ENCODE peak calls at places on chromosome 9, in six cellular contexts. N, M, D, W, V and C are unnamed samples.
A peak's percentile ranks its signal among the peaks of the same experiment; 100 is the strongest.

GRCh38 chr9:4260661-4261060 is 39.2 kb downstream of the GLIS3 start:
- DNase-seq in N (no peak), M (no peak), D (no peak), W (no peak), V (no peak), C (no peak)

GRCh38 chr9:125561497-125562148 is 145.4 kb downstream of the MAPKAP1 start:
- DNase-seq in N (no peak), M (no peak), D (no peak), W (no peak), V (peak; percentile 44), C (no peak)

GRCh38 chr9:69572611-69573010 is 99.6 kb downstream of the APBA1 start:
- DNase-seq in N (no peak), M (no peak), D (no peak), W (no peak), V (no peak), C (no peak)

GRCh38 chr9:124559871-124560270 is 52.7 kb upstream of the NR5A1 start:
- DNase-seq in N (no peak), M (no peak), D (no peak), W (no peak), V (no peak), C (no peak)

GRCh38 chr9:133463234-133463863 is 3.6 kb downstream of the CACFD1 start:
- DNase-seq in N (peak; percentile 49), M (no peak), D (no peak), W (peak; percentile 70), V (no peak), C (peak; percentile 61)

GRCh38 chr9:133888779-133889491 is 103.2 kb downstream of the VAV2 start:
- DNase-seq in N (no peak), M (no peak), D (no peak), W (no peak), V (no peak), C (no peak)

GRCh38 chr9:130182090-130182909 is 10.1 kb downstream of the NCS1 start:
- DNase-seq in N (no peak), M (no peak), D (no peak), W (no peak), V (no peak), C (no peak)

GRCh38 chr9:134434896-134435506 is 108.7 kb downstream of the RXRA start:
- DNase-seq in N (no peak), M (no peak), D (peak; percentile 97), W (no peak), V (no peak), C (no peak)

GRCh38 chr9:88084816-88085215 is 53.5 kb downstream of the SPATA31C2 start:
- DNase-seq in N (no peak), M (no peak), D (no peak), W (no peak), V (no peak), C (no peak)

GRCh38 chr9:124697326-124698200 is 73.5 kb downstream of the NR6A1 start:
- DNase-seq in N (no peak), M (no peak), D (no peak), W (no peak), V (no peak), C (no peak)

GRCh38 chr9:27489087-27489876 is 34.8 kb upstream of the IFNK start:
- DNase-seq in N (no peak), M (no peak), D (no peak), W (no peak), V (peak; percentile 50), C (no peak)

GRCh38 chr9:106960238-106960637 is 97.3 kb downstream of the ZNF462 start:
- DNase-seq in N (no peak), M (no peak), D (no peak), W (no peak), V (no peak), C (no peak)

GRCh38 chr9:8534828-8535227 is 735.2 kb upstream of the DMAC1 start:
- DNase-seq in N (no peak), M (no peak), D (no peak), W (no peak), V (no peak), C (no peak)

GRCh38 chr9:88808019-88808656 is 183.1 kb upstream of the S1PR3 start:
- DNase-seq in N (no peak), M (no peak), D (no peak), W (no peak), V (no peak), C (no peak)

GRCh38 chr9:125541840-125542243 is 165.2 kb downstream of the MAPKAP1 start:
- DNase-seq in N (no peak), M (no peak), D (no peak), W (no peak), V (no peak), C (no peak)

GRCh38 chr9:69141851-69142250 is 32.2 kb upstream of the TJP2 start:
- DNase-seq in N (no peak), M (no peak), D (no peak), W (no peak), V (no peak), C (no peak)

GRCh38 chr9:93062364-93062763 is 3.9 kb downstream of the SUSD3 start:
- DNase-seq in N (no peak), M (no peak), D (no peak), W (peak; percentile 27), V (no peak), C (no peak)

GRCh38 chr9:21811914-21812313 is 9.5 kb downstream of the MTAP start:
- DNase-seq in N (no peak), M (no peak), D (no peak), W (no peak), V (no peak), C (no peak)

GRCh38 chr9:133714606-133715294 is 23.4 kb downstream of the SARDH start:
- DNase-seq in N (no peak), M (no peak), D (peak; percentile 96), W (no peak), V (no peak), C (no peak)

GRCh38 chr9:135223831-135224230 is 136.4 kb downstream of the OLFM1 start:
- DNase-seq in N (no peak), M (no peak), D (no peak), W (no peak), V (no peak), C (no peak)

GRCh38 chr9:114037961-114038723 is 40.0 kb downstream of the AMBP start:
- DNase-seq in N (no peak), M (peak; percentile 15), D (no peak), W (peak; percentile 78), V (no peak), C (peak; percentile 64)

GRCh38 chr9:127545196-127546124 is 66.6 kb upstream of the STXBP1 start:
- DNase-seq in N (no peak), M (no peak), D (peak; percentile 96), W (no peak), V (no peak), C (no peak)

GRCh38 chr9:127650511-127650910 is 38.4 kb downstream of the STXBP1 start:
- DNase-seq in N (no peak), M (no peak), D (no peak), W (no peak), V (peak; percentile 39), C (no peak)

GRCh38 chr9:106752581-106752980 is 110.4 kb upstream of the ZNF462 start:
- DNase-seq in N (no peak), M (no peak), D (no peak), W (no peak), V (no peak), C (no peak)

GRCh38 chr9:89811896-89812450 is 207.2 kb downstream of the GADD45G start:
- DNase-seq in N (no peak), M (no peak), D (no peak), W (no peak), V (no peak), C (no peak)
- TF ChIP-seq CREB1 in N (no peak), M (no peak), D (no peak), W (no peak), V (no peak), C (no peak)

GRCh38 chr9:96490534-96491078 is 40.6 kb downstream of the HABP4 start:
- DNase-seq in N (no peak), M (no peak), D (peak; percentile 73), W (no peak), V (no peak), C (no peak)

GRCh38 chr9:96492993-96493531 is 43.1 kb downstream of the HABP4 start:
- DNase-seq in N (no peak), M (no peak), D (no peak), W (no peak), V (no peak), C (no peak)

GRCh38 chr9:96489482-96489979 is 39.6 kb downstream of the HABP4 start:
- DNase-seq in N (no peak), M (no peak), D (no peak), W (no peak), V (no peak), C (no peak)

GRCh38 chr9:96491880-96492525 is 42.0 kb downstream of the HABP4 start:
- DNase-seq in N (no peak), M (no peak), D (no peak), W (no peak), V (no peak), C (no peak)

GRCh38 chr9:96491079-96491879 is 41.3 kb downstream of the HABP4 start:
- DNase-seq in N (peak; percentile 12), M (no peak), D (peak; percentile 99), W (no peak), V (no peak), C (no peak)
- TF ChIP-seq CREB1 in N (no peak), M (no peak), D (no peak), W (no peak), V (no peak), C (no peak)

GRCh38 chr9:78640728-78641127 is 343.8 kb downstream of the PSAT1 start:
- DNase-seq in N (no peak), M (no peak), D (no peak), W (no peak), V (no peak), C (no peak)

DNA sequence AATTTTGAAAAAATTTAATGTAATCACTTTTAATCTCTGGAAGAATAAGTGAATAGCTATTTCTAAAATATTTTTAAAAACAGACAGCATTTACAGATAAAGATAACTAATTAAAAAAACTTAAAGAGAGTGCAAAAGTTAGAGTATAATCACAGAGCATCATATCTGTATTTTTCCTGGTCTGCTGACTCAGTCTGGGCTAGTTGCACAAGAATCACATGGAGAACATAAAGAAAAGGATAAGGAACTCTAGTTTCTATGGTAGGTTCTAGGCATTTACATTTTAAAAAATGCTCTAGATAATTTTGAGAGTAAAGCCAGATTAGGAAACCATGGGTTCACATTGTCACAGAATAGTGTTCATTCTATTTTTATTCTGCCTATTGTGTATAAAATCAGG is 347.4 kb downstream of the PSAT1 start:
- DNase-seq in N (no peak), M (no peak), D (no peak), W (no peak), V (no peak), C (no peak)
- TF ChIP-seq CREB1 in N (no peak), M (no peak), D (no peak), W (no peak), V (no peak), C (no peak)

DNA sequence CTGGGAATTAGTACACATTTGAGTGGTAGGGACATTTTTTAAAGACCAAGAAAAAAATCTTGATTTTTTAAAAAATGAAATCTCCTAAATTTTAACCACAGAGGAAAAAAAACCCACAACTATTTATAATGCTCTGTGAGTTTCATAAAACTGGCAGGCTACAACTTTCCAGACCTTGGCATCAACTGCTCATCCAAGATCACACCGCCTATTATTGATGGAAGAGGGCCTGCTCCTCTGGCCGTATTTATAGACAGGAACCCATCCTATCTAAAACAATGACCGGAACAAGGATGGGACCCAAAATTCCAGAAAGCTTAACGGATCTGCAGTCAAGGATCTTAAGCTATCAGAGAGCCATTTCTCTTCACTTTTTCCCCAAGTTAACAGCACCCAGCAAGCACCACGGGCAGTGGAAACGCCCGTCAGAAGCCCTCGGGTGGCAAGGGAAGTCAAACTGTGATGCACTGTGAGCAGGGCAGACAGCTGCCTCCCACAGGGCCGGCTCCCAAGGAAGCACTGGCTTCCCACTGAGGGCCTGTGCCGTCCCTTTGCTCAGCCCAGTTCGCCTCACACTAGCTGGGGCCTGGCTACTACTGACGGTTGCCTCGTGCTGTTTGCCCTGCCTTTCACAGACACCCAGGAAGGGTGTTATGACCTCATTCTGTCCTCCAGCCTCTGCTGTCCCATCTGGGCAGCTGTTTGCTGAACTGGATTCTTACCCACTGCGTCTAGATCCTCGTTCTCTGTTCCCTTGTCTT is 62.8 kb downstream of the CDC14B start:
- DNase-seq in N (no peak), M (no peak), D (no peak), W (peak; percentile 14), V (no peak), C (no peak)
- TF ChIP-seq CREB1 in N (no peak), M (no peak), D (no peak), W (no peak), V (no peak), C (no peak)